ENCODE peak calls at places on chromosomes 3 and 15, in four cellular contexts. One of them, this sample, is unnamed.

GRCh38 chr3:105853801-105854432 is 14.9 kb downstream of the CBLB start:
- DNase-seq in CD8-positive, alpha-beta memory T cell: peak; percentile 58
- DNase-seq in naive thymus-derived CD4-positive, alpha-beta T cell: no peak
- DNase-seq in fibroblast of lung: no peak
- DNase-seq in this sample: no peak

GRCh38 chr15:98870788-98871187 is 136.8 kb downstream of the PGPEP1L start:
- DNase-seq in CD8-positive, alpha-beta memory T cell: no peak
- DNase-seq in naive thymus-derived CD4-positive, alpha-beta T cell: no peak
- DNase-seq in fibroblast of lung: no peak
- DNase-seq in this sample: no peak

GRCh38 chr3:9278085-9278484 is 28.6 kb upstream of the SRGAP3 start:
- DNase-seq in fibroblast of lung: no peak
- DNase-seq in CD8-positive, alpha-beta memory T cell: no peak
- DNase-seq in naive thymus-derived CD4-positive, alpha-beta T cell: no peak
- DNase-seq in this sample: no peak

GRCh38 chr3:185981621-185982020 is 43.8 kb upstream of the TRA2B start:
- DNase-seq in fibroblast of lung: no peak
- DNase-seq in CD8-positive, alpha-beta memory T cell: no peak
- DNase-seq in naive thymus-derived CD4-positive, alpha-beta T cell: no peak
- DNase-seq in this sample: no peak

GRCh38 chr3:60316121-60316783 is 935.0 kb downstream of the FHIT start:
- DNase-seq in fibroblast of lung: peak; percentile 95
- DNase-seq in CD8-positive, alpha-beta memory T cell: no peak
- DNase-seq in naive thymus-derived CD4-positive, alpha-beta T cell: no peak
- DNase-seq in this sample: no peak

GRCh38 chr15:40353697-40354096 is 2.9 kb downstream of the PHGR1 start:
- DNase-seq in CD8-positive, alpha-beta memory T cell: no peak
- DNase-seq in fibroblast of lung: no peak
- DNase-seq in naive thymus-derived CD4-positive, alpha-beta T cell: no peak
- DNase-seq in this sample: no peak

GRCh38 chr3:117788499-117788898 is 1078.9 kb downstream of the TUSC7 start:
- DNase-seq in fibroblast of lung: no peak
- DNase-seq in naive thymus-derived CD4-positive, alpha-beta T cell: no peak
- DNase-seq in CD8-positive, alpha-beta memory T cell: no peak
- DNase-seq in this sample: no peak

GRCh38 chr15:77415450-77416448 is 4.2 kb downstream of the PEAK1 start:
- DNase-seq in naive thymus-derived CD4-positive, alpha-beta T cell: no peak
- DNase-seq in CD8-positive, alpha-beta memory T cell: no peak
- DNase-seq in fibroblast of lung: peak; percentile 80
- DNase-seq in this sample: no peak

GRCh38 chr3:194082596-194083220 is 53.2 kb upstream of the HES1 start:
- DNase-seq in CD8-positive, alpha-beta memory T cell: no peak
- DNase-seq in naive thymus-derived CD4-positive, alpha-beta T cell: no peak
- DNase-seq in fibroblast of lung: no peak
- DNase-seq in this sample: no peak

GRCh38 chr3:62332771-62333381 is 40.5 kb downstream of the FEZF2 start:
- DNase-seq in CD8-positive, alpha-beta memory T cell: no peak
- DNase-seq in naive thymus-derived CD4-positive, alpha-beta T cell: no peak
- DNase-seq in fibroblast of lung: peak; percentile 57
- DNase-seq in this sample: no peak

GRCh38 chr15:85773916-85774315 is 20.8 kb downstream of the KLHL25 start:
- DNase-seq in CD8-positive, alpha-beta memory T cell: no peak
- DNase-seq in naive thymus-derived CD4-positive, alpha-beta T cell: no peak
- DNase-seq in fibroblast of lung: no peak
- DNase-seq in this sample: no peak

GRCh38 chr3:61594144-61594977 is 33.0 kb downstream of the PTPRG start:
- DNase-seq in fibroblast of lung: no peak
- DNase-seq in naive thymus-derived CD4-positive, alpha-beta T cell: no peak
- DNase-seq in CD8-positive, alpha-beta memory T cell: no peak
- DNase-seq in this sample: no peak

GRCh38 chr3:134680796-134681526 is 30.1 kb upstream of the KY start:
- DNase-seq in naive thymus-derived CD4-positive, alpha-beta T cell: no peak
- DNase-seq in fibroblast of lung: no peak
- DNase-seq in CD8-positive, alpha-beta memory T cell: no peak
- DNase-seq in this sample: no peak

GRCh38 chr3:160400631-160401150 is 1.2 kb downstream of the SMC4 start:
- DNase-seq in CD8-positive, alpha-beta memory T cell: no peak
- DNase-seq in fibroblast of lung: no peak
- DNase-seq in naive thymus-derived CD4-positive, alpha-beta T cell: peak; percentile 16
- DNase-seq in this sample: peak; percentile 77

GRCh38 chr15:88331291-88331690 is 74.8 kb upstream of the NTRK3 start:
- DNase-seq in naive thymus-derived CD4-positive, alpha-beta T cell: no peak
- DNase-seq in CD8-positive, alpha-beta memory T cell: no peak
- DNase-seq in fibroblast of lung: peak; percentile 3
- DNase-seq in this sample: no peak

GRCh38 chr15:79452244-79453051 is 20.3 kb downstream of the MINAR1 start:
- DNase-seq in naive thymus-derived CD4-positive, alpha-beta T cell: no peak
- DNase-seq in fibroblast of lung: no peak
- DNase-seq in CD8-positive, alpha-beta memory T cell: no peak
- DNase-seq in this sample: no peak

GRCh38 chr3:12473503-12473902 is 10.8 kb upstream of the TSEN2 start:
- DNase-seq in fibroblast of lung: no peak
- DNase-seq in naive thymus-derived CD4-positive, alpha-beta T cell: no peak
- DNase-seq in CD8-positive, alpha-beta memory T cell: no peak
- DNase-seq in this sample: no peak

GRCh38 chr15:78195735-78196201 is 38.6 kb downstream of the ACSBG1 start:
- DNase-seq in naive thymus-derived CD4-positive, alpha-beta T cell: peak; percentile 46
- DNase-seq in fibroblast of lung: no peak
- DNase-seq in CD8-positive, alpha-beta memory T cell: peak; percentile 56
- DNase-seq in this sample: peak; percentile 70

GRCh38 chr3:57227930-57228733 is 603 bp downstream of the APPL1 start:
- DNase-seq in CD8-positive, alpha-beta memory T cell: peak; percentile 60
- DNase-seq in fibroblast of lung: peak; percentile 71
- DNase-seq in naive thymus-derived CD4-positive, alpha-beta T cell: peak; percentile 55
- DNase-seq in this sample: peak; percentile 85

GRCh38 chr3:195467641-195468390 is 25.0 kb upstream of the ACAP2 start:
- DNase-seq in CD8-positive, alpha-beta memory T cell: no peak
- DNase-seq in fibroblast of lung: no peak
- DNase-seq in naive thymus-derived CD4-positive, alpha-beta T cell: peak; percentile 38
- DNase-seq in this sample: no peak

GRCh38 chr15:95416576-95416975 is 913.9 kb upstream of the NR2F2 start:
- DNase-seq in fibroblast of lung: no peak
- DNase-seq in CD8-positive, alpha-beta memory T cell: no peak
- DNase-seq in naive thymus-derived CD4-positive, alpha-beta T cell: no peak
- DNase-seq in this sample: no peak

GRCh38 chr3:69370945-69371301 is 15.0 kb downstream of the FRMD4B start:
- DNase-seq in CD8-positive, alpha-beta memory T cell: no peak
- DNase-seq in naive thymus-derived CD4-positive, alpha-beta T cell: no peak
- DNase-seq in fibroblast of lung: no peak
- DNase-seq in this sample: no peak

GRCh38 chr3:182682263-182683229 is 110.8 kb upstream of the ATP11B start:
- DNase-seq in CD8-positive, alpha-beta memory T cell: peak; percentile 70
- DNase-seq in naive thymus-derived CD4-positive, alpha-beta T cell: peak; percentile 35
- DNase-seq in fibroblast of lung: peak; percentile 29
- DNase-seq in this sample: peak; percentile 84

GRCh38 chr15:37046876-37047614 is 53.3 kb downstream of the MEIS2 start:
- DNase-seq in CD8-positive, alpha-beta memory T cell: no peak
- DNase-seq in naive thymus-derived CD4-positive, alpha-beta T cell: no peak
- DNase-seq in fibroblast of lung: peak; percentile 37
- DNase-seq in this sample: no peak

GRCh38 chr3:72821170-72821781 is 27.0 kb downstream of the SHQ1 start:
- DNase-seq in naive thymus-derived CD4-positive, alpha-beta T cell: peak; percentile 54
- DNase-seq in CD8-positive, alpha-beta memory T cell: no peak
- DNase-seq in fibroblast of lung: peak; percentile 41
- DNase-seq in this sample: no peak

GRCh38 chr3:161607056-161607455 is 110.4 kb downstream of the OTOL1 start:
- DNase-seq in fibroblast of lung: no peak
- DNase-seq in naive thymus-derived CD4-positive, alpha-beta T cell: no peak
- DNase-seq in CD8-positive, alpha-beta memory T cell: no peak
- DNase-seq in this sample: no peak

GRCh38 chr15:62889734-62890505 is 152.6 kb upstream of the TPM1 start:
- DNase-seq in fibroblast of lung: peak; percentile 59
- DNase-seq in CD8-positive, alpha-beta memory T cell: no peak
- DNase-seq in naive thymus-derived CD4-positive, alpha-beta T cell: no peak
- DNase-seq in this sample: no peak

GRCh38 chr3:129001817-129002572 is 891 bp downstream of the EFCC1 start:
- DNase-seq in fibroblast of lung: no peak
- DNase-seq in CD8-positive, alpha-beta memory T cell: no peak
- DNase-seq in naive thymus-derived CD4-positive, alpha-beta T cell: peak; percentile 30
- DNase-seq in this sample: no peak

GRCh38 chr3:182349051-182349450 is 444.3 kb upstream of the ATP11B start:
- DNase-seq in fibroblast of lung: no peak
- DNase-seq in naive thymus-derived CD4-positive, alpha-beta T cell: no peak
- DNase-seq in CD8-positive, alpha-beta memory T cell: no peak
- DNase-seq in this sample: no peak

GRCh38 chr15:29446480-29446879 is 176.9 kb upstream of the NSMCE3 start:
- DNase-seq in fibroblast of lung: no peak
- DNase-seq in CD8-positive, alpha-beta memory T cell: no peak
- DNase-seq in naive thymus-derived CD4-positive, alpha-beta T cell: no peak
- DNase-seq in this sample: no peak

GRCh38 chr3:116512281-116512680 is 67.0 kb upstream of the LSAMP start:
- DNase-seq in fibroblast of lung: no peak
- DNase-seq in CD8-positive, alpha-beta memory T cell: no peak
- DNase-seq in naive thymus-derived CD4-positive, alpha-beta T cell: no peak
- DNase-seq in this sample: no peak

GRCh38 chr15:90600954-90601353 is 71.2 kb downstream of the CRTC3 start:
- DNase-seq in naive thymus-derived CD4-positive, alpha-beta T cell: no peak
- DNase-seq in fibroblast of lung: no peak
- DNase-seq in CD8-positive, alpha-beta memory T cell: no peak
- DNase-seq in this sample: no peak

GRCh38 chr3:4763604-4764247 is 215.5 kb upstream of the BHLHE40 start:
- DNase-seq in CD8-positive, alpha-beta memory T cell: no peak
- DNase-seq in naive thymus-derived CD4-positive, alpha-beta T cell: no peak
- DNase-seq in fibroblast of lung: no peak
- DNase-seq in this sample: no peak

GRCh38 chr3:149575213-149575961 is 82.4 kb downstream of the WWTR1 start:
- DNase-seq in CD8-positive, alpha-beta memory T cell: no peak
- DNase-seq in fibroblast of lung: peak; percentile 89
- DNase-seq in naive thymus-derived CD4-positive, alpha-beta T cell: no peak
- DNase-seq in this sample: peak; percentile 90

GRCh38 chr3:123281406-123281805 is 79.7 kb downstream of the SEC22A start:
- DNase-seq in naive thymus-derived CD4-positive, alpha-beta T cell: no peak
- DNase-seq in fibroblast of lung: no peak
- DNase-seq in CD8-positive, alpha-beta memory T cell: no peak
- DNase-seq in this sample: no peak

GRCh38 chr15:68335251-68335650 is 57.7 kb downstream of the FEM1B start:
- DNase-seq in naive thymus-derived CD4-positive, alpha-beta T cell: no peak
- DNase-seq in fibroblast of lung: no peak
- DNase-seq in CD8-positive, alpha-beta memory T cell: no peak
- DNase-seq in this sample: peak; percentile 83

GRCh38 chr3:46660003-46660402 is 33.5 kb downstream of the ALS2CL start:
- DNase-seq in naive thymus-derived CD4-positive, alpha-beta T cell: no peak
- DNase-seq in CD8-positive, alpha-beta memory T cell: no peak
- DNase-seq in fibroblast of lung: no peak
- DNase-seq in this sample: no peak

GRCh38 chr3:46663611-46664135 is 29.8 kb downstream of the ALS2CL start:
- DNase-seq in fibroblast of lung: peak; percentile 20
- DNase-seq in naive thymus-derived CD4-positive, alpha-beta T cell: peak; percentile 21
- DNase-seq in CD8-positive, alpha-beta memory T cell: no peak
- DNase-seq in this sample: no peak

GRCh38 chr3:46662771-46663551 is 30.5 kb downstream of the ALS2CL start:
- DNase-seq in fibroblast of lung: peak; percentile 74
- DNase-seq in naive thymus-derived CD4-positive, alpha-beta T cell: no peak
- DNase-seq in CD8-positive, alpha-beta memory T cell: no peak
- DNase-seq in this sample: no peak

GRCh38 chr3:46660543-46661523 is 32.6 kb downstream of the ALS2CL start:
- DNase-seq in CD8-positive, alpha-beta memory T cell: no peak
- DNase-seq in naive thymus-derived CD4-positive, alpha-beta T cell: no peak
- DNase-seq in fibroblast of lung: no peak
- DNase-seq in this sample: no peak

GRCh38 chr3:46661776-46662766 is 31.4 kb downstream of the ALS2CL start:
- DNase-seq in naive thymus-derived CD4-positive, alpha-beta T cell: no peak
- DNase-seq in CD8-positive, alpha-beta memory T cell: no peak
- DNase-seq in fibroblast of lung: no peak
- DNase-seq in this sample: no peak
- H3K27ac ChIP-seq in naive thymus-derived CD4-positive, alpha-beta T cell: no peak overlapping the region
- H3K27ac ChIP-seq in CD8-positive, alpha-beta memory T cell: no peak overlapping the region
- H3K27ac ChIP-seq in fibroblast of lung: no peak overlapping the region
- H3K27ac ChIP-seq in this sample: no peak overlapping the region

GRCh38 chr3:52443791-52444687 is 864 bp downstream of the SEMA3G start:
- DNase-seq in fibroblast of lung: no peak
- DNase-seq in naive thymus-derived CD4-positive, alpha-beta T cell: no peak
- DNase-seq in CD8-positive, alpha-beta memory T cell: no peak
- DNase-seq in this sample: no peak
- H3K4me3 ChIP-seq in fibroblast of lung: no peak overlapping the region
- H3K4me3 ChIP-seq in naive thymus-derived CD4-positive, alpha-beta T cell: no peak overlapping the region
- H3K4me3 ChIP-seq in CD8-positive, alpha-beta memory T cell: no peak overlapping the region
- H3K4me3 ChIP-seq in this sample: no peak overlapping the region

GRCh38 chr3:180175572-180175971 is 138.8 kb upstream of the PEX5L start:
- DNase-seq in fibroblast of lung: no peak
- DNase-seq in naive thymus-derived CD4-positive, alpha-beta T cell: no peak
- DNase-seq in CD8-positive, alpha-beta memory T cell: no peak
- DNase-seq in this sample: no peak
- H3K36me3 ChIP-seq in fibroblast of lung: no peaks in the 10 kb centered on the region
- H3K36me3 ChIP-seq in naive thymus-derived CD4-positive, alpha-beta T cell: no peaks in the 10 kb centered on the region
- H3K36me3 ChIP-seq in CD8-positive, alpha-beta memory T cell: no peaks in the 10 kb centered on the region
- H3K36me3 ChIP-seq in this sample: no peaks in the 10 kb centered on the region

GRCh38 chr3:45021936-45022335 is 4.2 kb upstream of the CLEC3B start:
- DNase-seq in CD8-positive, alpha-beta memory T cell: no peak
- DNase-seq in naive thymus-derived CD4-positive, alpha-beta T cell: no peak
- DNase-seq in fibroblast of lung: no peak
- DNase-seq in this sample: no peak

GRCh38 chr3:45021524-45021923 is 4.6 kb upstream of the CLEC3B start:
- DNase-seq in CD8-positive, alpha-beta memory T cell: no peak
- DNase-seq in naive thymus-derived CD4-positive, alpha-beta T cell: no peak
- DNase-seq in fibroblast of lung: no peak
- DNase-seq in this sample: no peak

GRCh38 chr3:45020534-45020933 is 5.6 kb upstream of the CLEC3B start:
- DNase-seq in fibroblast of lung: no peak
- DNase-seq in naive thymus-derived CD4-positive, alpha-beta T cell: peak; percentile 74
- DNase-seq in CD8-positive, alpha-beta memory T cell: no peak
- DNase-seq in this sample: no peak

GRCh38 chr3:45012577-45012976 is 13.5 kb upstream of the CLEC3B start:
- DNase-seq in CD8-positive, alpha-beta memory T cell: no peak
- DNase-seq in fibroblast of lung: no peak
- DNase-seq in naive thymus-derived CD4-positive, alpha-beta T cell: no peak
- DNase-seq in this sample: no peak

GRCh38 chr3:45017826-45018225 is 8.3 kb upstream of the CLEC3B start:
- DNase-seq in CD8-positive, alpha-beta memory T cell: no peak
- DNase-seq in naive thymus-derived CD4-positive, alpha-beta T cell: no peak
- DNase-seq in fibroblast of lung: no peak
- DNase-seq in this sample: no peak
- H3K27ac ChIP-seq in CD8-positive, alpha-beta memory T cell: no peak overlapping the region
- H3K27ac ChIP-seq in naive thymus-derived CD4-positive, alpha-beta T cell: no peak overlapping the region
- H3K27ac ChIP-seq in fibroblast of lung: no peak overlapping the region
- H3K27ac ChIP-seq in this sample: no peak overlapping the region

DNA sequence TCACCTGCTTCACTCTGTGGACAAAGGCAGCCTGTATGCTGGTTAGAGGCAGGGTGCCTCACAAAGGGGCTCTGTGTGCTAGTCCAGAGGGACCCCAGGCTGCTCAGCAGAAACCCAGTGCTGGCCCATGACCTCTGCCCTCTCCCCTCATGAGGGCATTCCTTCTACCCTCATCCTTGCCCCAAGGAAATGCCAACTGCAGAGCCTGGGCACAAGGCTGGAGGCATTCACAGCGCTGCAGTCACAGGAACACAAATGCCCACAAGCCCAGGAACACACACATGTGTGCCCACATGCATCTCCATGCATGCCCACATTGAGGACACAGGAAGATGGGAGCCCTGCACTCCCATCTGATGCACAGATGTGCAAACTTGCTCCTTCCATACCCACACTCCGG is 3.8 kb downstream of the INKA1 start:
- DNase-seq in fibroblast of lung: no peak
- DNase-seq in naive thymus-derived CD4-positive, alpha-beta T cell: no peak
- DNase-seq in CD8-positive, alpha-beta memory T cell: no peak
- DNase-seq in this sample: no peak
- H3K4me3 ChIP-seq in fibroblast of lung: no peak overlapping the region
- H3K4me3 ChIP-seq in naive thymus-derived CD4-positive, alpha-beta T cell: no peak overlapping the region
- H3K4me3 ChIP-seq in CD8-positive, alpha-beta memory T cell: peak overlapping the region; percentile 34
- H3K4me3 ChIP-seq in this sample: no peak overlapping the region

This sample was measured in aorta.